ENCODE peak calls at places on chromosomes 3 and 15, in ten cellular contexts. N is activated naive CD4-positive, alpha-beta T cell; G is progenitor cell of endocrine pancreas; V is Caki2; U is left ventricle myocardium inferior; P is activated T-cell treated with anti-CD3 and anti-CD28 coated beads for 1 hour; X is foreskin fibroblast; T is iPS DF 19.7; L is aorta; J is SJSA1. H is an unnamed sample.

GRCh38 chr15:75696303-75696657 is 16.4 kb downstream of the CSPG4 start:
- DNase-seq in X (no peak), L (peak), U (no peak), G (no peak), P (no peak), T (no peak), N (no peak), J (no peak), V (no peak), H (no peak)

GRCh38 chr15:27815035-27815434 is 284.1 kb downstream of the OCA2 start:
- DNase-seq in T (no peak), P (no peak), J (no peak), U (no peak), G (no peak), N (no peak), X (no peak), L (no peak), V (no peak), H (no peak)

GRCh38 chr3:158368271-158368670 is 202.7 kb upstream of the MLF1 start:
- DNase-seq in U (no peak), X (no peak), L (no peak), J (no peak), G (no peak), N (no peak), P (no peak), V (no peak), T (no peak), H (no peak)

GRCh38 chr15:94582368-94582767 is 351.0 kb downstream of the MCTP2 start:
- DNase-seq in P (no peak), J (no peak), G (peak), V (peak), N (no peak), X (no peak), T (peak), L (no peak), U (no peak), H (no peak)

GRCh38 chr15:60682115-60682514 is 203.2 kb upstream of the ICE2 start:
- DNase-seq in U (no peak), G (no peak), V (no peak), L (no peak), J (no peak), X (peak), P (no peak), N (no peak), T (no peak), H (no peak)

GRCh38 chr3:82423485-82423884 is 662.0 kb upstream of the GBE1 start:
- DNase-seq in G (no peak), N (no peak), U (no peak), V (no peak), P (no peak), J (no peak), X (no peak), L (no peak), T (peak), H (no peak)

GRCh38 chr3:87626471-87626995 is 350.1 kb upstream of the POU1F1 start:
- DNase-seq in T (no peak), J (no peak), V (no peak), L (no peak), U (no peak), X (peak), G (no peak), P (no peak), N (no peak), H (no peak)

GRCh38 chr3:122975924-122976293 is 51.7 kb downstream of the SEMA5B start:
- DNase-seq in T (no peak), J (no peak), L (no peak), U (no peak), X (no peak), P (no peak), V (no peak), N (no peak), G (no peak), H (no peak)